ENCODE peak calls at places on chromosomes 12 and 14, in seven cellular contexts. One of them, this sample, is unnamed.

GRCh38 chr12:129927316-129927900 is 23.6 kb upstream of the TMEM132D start:
- DNase-seq in thoracic aorta: no peak
- DNase-seq in HFF-Myc: no peak
- DNase-seq in hepatocyte: no peak
- DNase-seq in fibroblast of pulmonary artery: no peak
- DNase-seq in AG04449: no peak
- DNase-seq in tibial artery: no peak
- DNase-seq in this sample: no peak

GRCh38 chr12:116495260-116495659 is 63.9 kb upstream of the MAP1LC3B2 start:
- DNase-seq in tibial artery: no peak
- DNase-seq in thoracic aorta: no peak
- DNase-seq in AG04449: peak
- DNase-seq in fibroblast of pulmonary artery: no peak
- DNase-seq in HFF-Myc: peak
- DNase-seq in hepatocyte: peak
- DNase-seq in this sample: no peak

GRCh38 chr12:20474443-20474842 is 106.1 kb downstream of the PDE3A start:
- DNase-seq in thoracic aorta: no peak
- DNase-seq in HFF-Myc: no peak
- DNase-seq in fibroblast of pulmonary artery: peak
- DNase-seq in tibial artery: no peak
- DNase-seq in hepatocyte: no peak
- DNase-seq in AG04449: no peak
- DNase-seq in this sample: no peak

GRCh38 chr14:69910871-69911270 is 31.7 kb downstream of the SMOC1 start:
- DNase-seq in hepatocyte: no peak
- DNase-seq in HFF-Myc: no peak
- DNase-seq in thoracic aorta: no peak
- DNase-seq in fibroblast of pulmonary artery: no peak
- DNase-seq in AG04449: no peak
- DNase-seq in tibial artery: no peak
- DNase-seq in this sample: no peak

GRCh38 chr12:94643585-94643984 is 6.8 kb downstream of the TMCC3 start:
- DNase-seq in AG04449: no peak
- DNase-seq in fibroblast of pulmonary artery: no peak
- DNase-seq in tibial artery: peak
- DNase-seq in hepatocyte: no peak
- DNase-seq in HFF-Myc: no peak
- DNase-seq in thoracic aorta: no peak
- DNase-seq in this sample: no peak

GRCh38 chr12:77236066-77236465 is 170.7 kb upstream of the E2F7 start:
- DNase-seq in fibroblast of pulmonary artery: peak
- DNase-seq in AG04449: no peak
- DNase-seq in tibial artery: no peak
- DNase-seq in thoracic aorta: no peak
- DNase-seq in HFF-Myc: no peak
- DNase-seq in hepatocyte: no peak
- DNase-seq in this sample: no peak

GRCh38 chr14:52950898-52951729 is at the start of gene FERMT2:
- DNase-seq in thoracic aorta: peak
- DNase-seq in fibroblast of pulmonary artery: peak
- DNase-seq in hepatocyte: peak
- DNase-seq in HFF-Myc: peak
- DNase-seq in tibial artery: peak
- DNase-seq in AG04449: no peak
- DNase-seq in this sample: no peak

GRCh38 chr14:45947785-45948184 is 694.8 kb upstream of the MIS18BP1 start:
- DNase-seq in fibroblast of pulmonary artery: no peak
- DNase-seq in HFF-Myc: no peak
- DNase-seq in tibial artery: no peak
- DNase-seq in hepatocyte: no peak
- DNase-seq in AG04449: no peak
- DNase-seq in thoracic aorta: no peak
- DNase-seq in this sample: no peak

GRCh38 chr14:91373591-91374245 is 43.9 kb downstream of the CCDC88C start:
- DNase-seq in hepatocyte: no peak
- DNase-seq in AG04449: no peak
- DNase-seq in HFF-Myc: no peak
- DNase-seq in fibroblast of pulmonary artery: no peak
- DNase-seq in thoracic aorta: no peak
- DNase-seq in tibial artery: no peak
- DNase-seq in this sample: no peak

GRCh38 chr12:55937956-55938355 is 7.0 kb downstream of the DGKA start:
- DNase-seq in HFF-Myc: no peak
- DNase-seq in AG04449: no peak
- DNase-seq in hepatocyte: no peak
- DNase-seq in tibial artery: no peak
- DNase-seq in fibroblast of pulmonary artery: no peak
- DNase-seq in thoracic aorta: no peak
- DNase-seq in this sample: no peak

GRCh38 chr12:43338848-43339526 is 213.0 kb downstream of the ADAMTS20 start:
- DNase-seq in HFF-Myc: peak
- DNase-seq in AG04449: no peak
- DNase-seq in hepatocyte: peak
- DNase-seq in tibial artery: no peak
- DNase-seq in thoracic aorta: no peak
- DNase-seq in fibroblast of pulmonary artery: peak
- DNase-seq in this sample: peak

GRCh38 chr12:109606261-109607028 is 32.9 kb downstream of the MVK start:
- DNase-seq in fibroblast of pulmonary artery: no peak
- DNase-seq in tibial artery: no peak
- DNase-seq in thoracic aorta: no peak
- DNase-seq in hepatocyte: peak
- DNase-seq in AG04449: no peak
- DNase-seq in HFF-Myc: no peak
- DNase-seq in this sample: no peak

GRCh38 chr12:90497923-90498545 is 456.9 kb downstream of the CCER1 start:
- DNase-seq in hepatocyte: no peak
- DNase-seq in fibroblast of pulmonary artery: no peak
- DNase-seq in HFF-Myc: no peak
- DNase-seq in thoracic aorta: no peak
- DNase-seq in tibial artery: no peak
- DNase-seq in AG04449: no peak
- DNase-seq in this sample: no peak

GRCh38 chr14:69865701-69866365 is 13.4 kb upstream of the SMOC1 start:
- DNase-seq in fibroblast of pulmonary artery: no peak
- DNase-seq in HFF-Myc: no peak
- DNase-seq in tibial artery: no peak
- DNase-seq in thoracic aorta: no peak
- DNase-seq in hepatocyte: no peak
- DNase-seq in AG04449: no peak
- DNase-seq in this sample: no peak

GRCh38 chr14:68018598-68018997 is 199.0 kb downstream of the RAD51B start:
- DNase-seq in tibial artery: no peak
- DNase-seq in HFF-Myc: no peak
- DNase-seq in AG04449: no peak
- DNase-seq in thoracic aorta: no peak
- DNase-seq in hepatocyte: no peak
- DNase-seq in fibroblast of pulmonary artery: no peak
- DNase-seq in this sample: no peak

GRCh38 chr12:90062799-90063198 is 354.2 kb upstream of the ATP2B1 start:
- DNase-seq in AG04449: no peak
- DNase-seq in HFF-Myc: no peak
- DNase-seq in thoracic aorta: no peak
- DNase-seq in hepatocyte: no peak
- DNase-seq in fibroblast of pulmonary artery: no peak
- DNase-seq in tibial artery: no peak
- DNase-seq in this sample: no peak

GRCh38 chr12:15851045-15851444 is 31.1 kb upstream of the STRAP start:
- DNase-seq in AG04449: no peak
- DNase-seq in hepatocyte: no peak
- DNase-seq in thoracic aorta: no peak
- DNase-seq in HFF-Myc: no peak
- DNase-seq in tibial artery: no peak
- DNase-seq in fibroblast of pulmonary artery: no peak
- DNase-seq in this sample: no peak

GRCh38 chr14:105092124-105092911 is 27.1 kb upstream of the GPR132 start:
- DNase-seq in AG04449: no peak
- DNase-seq in fibroblast of pulmonary artery: no peak
- DNase-seq in tibial artery: no peak
- DNase-seq in thoracic aorta: no peak
- DNase-seq in HFF-Myc: no peak
- DNase-seq in hepatocyte: peak
- DNase-seq in this sample: no peak

GRCh38 chr12:104909761-104910160 is 48.3 kb downstream of the SLC41A2 start:
- DNase-seq in hepatocyte: no peak
- DNase-seq in thoracic aorta: no peak
- DNase-seq in HFF-Myc: no peak
- DNase-seq in fibroblast of pulmonary artery: peak
- DNase-seq in tibial artery: no peak
- DNase-seq in AG04449: no peak
- DNase-seq in this sample: no peak

GRCh38 chr14:65103150-65103760 is 938 bp upstream of the MAX start:
- DNase-seq in HFF-Myc: peak
- DNase-seq in tibial artery: no peak
- DNase-seq in AG04449: no peak
- DNase-seq in hepatocyte: peak
- DNase-seq in thoracic aorta: no peak
- DNase-seq in fibroblast of pulmonary artery: peak
- DNase-seq in this sample: no peak
- TF ChIP-seq CTCF in HFF-Myc: peak
- TF ChIP-seq CTCF in tibial artery: no peak
- TF ChIP-seq CTCF in AG04449: no peak
- TF ChIP-seq CTCF in hepatocyte: no peak
- TF ChIP-seq CTCF in thoracic aorta: no peak
- TF ChIP-seq CTCF in fibroblast of pulmonary artery: peak
- TF ChIP-seq CTCF in this sample: no peak

GRCh38 chr12:563250-563781 is 99.9 kb downstream of the NINJ2 start:
- DNase-seq in hepatocyte: no peak
- DNase-seq in fibroblast of pulmonary artery: no peak
- DNase-seq in AG04449: no peak
- DNase-seq in HFF-Myc: no peak
- DNase-seq in thoracic aorta: no peak
- DNase-seq in tibial artery: no peak
- DNase-seq in this sample: no peak

GRCh38 chr12:561116-561705 is 101.5 kb downstream of the B4GALNT3 start:
- DNase-seq in AG04449: no peak
- DNase-seq in hepatocyte: no peak
- DNase-seq in tibial artery: no peak
- DNase-seq in fibroblast of pulmonary artery: no peak
- DNase-seq in HFF-Myc: no peak
- DNase-seq in thoracic aorta: no peak
- DNase-seq in this sample: no peak

GRCh38 chr12:562634-563033 is 100.6 kb downstream of the NINJ2 start:
- DNase-seq in tibial artery: no peak
- DNase-seq in HFF-Myc: no peak
- DNase-seq in hepatocyte: no peak
- DNase-seq in thoracic aorta: no peak
- DNase-seq in fibroblast of pulmonary artery: no peak
- DNase-seq in AG04449: no peak
- DNase-seq in this sample: no peak

GRCh38 chr12:560666-561065 is 100.9 kb downstream of the B4GALNT3 start:
- DNase-seq in thoracic aorta: no peak
- DNase-seq in HFF-Myc: no peak
- DNase-seq in hepatocyte: no peak
- DNase-seq in fibroblast of pulmonary artery: no peak
- DNase-seq in AG04449: no peak
- DNase-seq in tibial artery: no peak
- DNase-seq in this sample: no peak

DNA sequence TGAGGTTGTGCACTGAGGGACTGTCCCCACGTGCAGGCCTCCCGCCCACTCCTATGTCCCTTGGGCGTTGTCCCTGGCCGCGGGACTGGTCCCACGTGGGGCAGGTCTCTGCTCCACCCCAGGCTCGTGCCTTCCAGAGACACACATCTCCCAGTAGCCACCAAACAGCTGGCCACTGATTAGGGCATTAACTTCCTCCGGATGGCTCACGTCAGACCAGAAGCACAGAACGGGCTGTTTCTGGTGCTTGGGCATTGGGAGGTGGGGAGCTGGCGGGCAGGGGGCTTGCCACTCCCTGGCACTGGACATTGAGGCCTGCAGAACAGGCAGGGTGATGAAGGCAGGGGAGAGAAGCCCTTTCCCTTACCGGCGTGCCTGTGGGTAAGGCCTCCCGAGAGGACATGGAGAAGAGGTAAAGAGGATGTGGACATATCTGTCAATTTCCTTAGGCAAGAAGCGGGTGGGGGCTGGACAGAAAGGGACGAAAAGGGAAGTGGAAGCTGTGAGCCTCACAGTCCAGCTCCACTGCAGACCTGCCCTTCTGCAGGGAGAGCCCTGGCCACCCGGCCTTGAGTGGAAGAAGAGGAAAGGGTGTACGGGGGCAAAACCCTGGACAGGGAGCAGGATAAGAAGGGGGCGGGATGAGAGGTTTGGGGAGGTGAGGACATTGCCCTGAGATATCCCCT is 101.2 kb downstream of the NINJ2 start:
- DNase-seq in HFF-Myc: no peak
- DNase-seq in AG04449: no peak
- DNase-seq in fibroblast of pulmonary artery: no peak
- DNase-seq in hepatocyte: no peak
- DNase-seq in thoracic aorta: no peak
- DNase-seq in tibial artery: peak
- DNase-seq in this sample: no peak
- H3K4me3 ChIP-seq in HFF-Myc: no peak
- H3K4me3 ChIP-seq in AG04449: no peak
- H3K4me3 ChIP-seq in fibroblast of pulmonary artery: no peak
- H3K4me3 ChIP-seq in hepatocyte: no peak
- H3K4me3 ChIP-seq in thoracic aorta: peak
- H3K4me3 ChIP-seq in tibial artery: no peak
- H3K4me3 ChIP-seq in this sample: no peak

GRCh38 chr14:81625343-81625742 is 91.7 kb upstream of the SEL1L start:
- DNase-seq in thoracic aorta: no peak
- DNase-seq in fibroblast of pulmonary artery: peak
- DNase-seq in AG04449: no peak
- DNase-seq in tibial artery: no peak
- DNase-seq in HFF-Myc: no peak
- DNase-seq in hepatocyte: peak
- DNase-seq in this sample: no peak
- TF ChIP-seq CTCF in thoracic aorta: peak
- TF ChIP-seq CTCF in fibroblast of pulmonary artery: no peak
- TF ChIP-seq CTCF in AG04449: no peak
- TF ChIP-seq CTCF in tibial artery: peak
- TF ChIP-seq CTCF in HFF-Myc: no peak
- TF ChIP-seq CTCF in hepatocyte: peak
- TF ChIP-seq CTCF in this sample: peak

GRCh38 chr12:5945071-5946008 is at the start of gene ANO2:
- DNase-seq in tibial artery: no peak
- DNase-seq in fibroblast of pulmonary artery: no peak
- DNase-seq in AG04449: no peak
- DNase-seq in thoracic aorta: no peak
- DNase-seq in hepatocyte: peak
- DNase-seq in HFF-Myc: no peak
- DNase-seq in this sample: no peak
- H3K4me3 ChIP-seq in tibial artery: peak
- H3K4me3 ChIP-seq in fibroblast of pulmonary artery: peak
- H3K4me3 ChIP-seq in AG04449: peak
- H3K4me3 ChIP-seq in thoracic aorta: peak
- H3K4me3 ChIP-seq in hepatocyte: peak
- H3K4me3 ChIP-seq in HFF-Myc: peak
- H3K4me3 ChIP-seq in this sample: peak

DNA sequence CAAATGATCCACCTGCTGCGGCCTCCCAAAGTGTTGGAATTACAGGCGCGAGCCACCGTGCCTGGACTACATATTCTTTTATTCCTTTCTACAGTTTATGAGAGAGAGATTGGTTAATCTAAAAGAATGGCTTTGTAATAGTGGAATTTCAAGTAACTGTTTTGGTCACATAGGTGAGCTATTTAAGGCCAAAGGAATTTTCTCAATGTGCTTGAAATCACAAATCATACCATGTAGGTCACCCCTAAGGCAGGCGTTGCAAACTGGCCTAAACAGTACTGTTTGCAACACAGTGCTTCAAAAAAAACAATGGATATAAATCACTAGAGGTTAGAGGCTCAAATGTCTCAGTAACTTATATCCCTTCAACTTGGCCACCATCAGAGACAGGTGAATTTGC is 103.7 kb upstream of the PTPRR start:
- DNase-seq in thoracic aorta: no peak
- DNase-seq in hepatocyte: no peak
- DNase-seq in fibroblast of pulmonary artery: no peak
- DNase-seq in HFF-Myc: no peak
- DNase-seq in tibial artery: no peak
- DNase-seq in AG04449: no peak
- DNase-seq in this sample: peak
- TF ChIP-seq CTCF in thoracic aorta: no peak
- TF ChIP-seq CTCF in hepatocyte: no peak
- TF ChIP-seq CTCF in fibroblast of pulmonary artery: no peak
- TF ChIP-seq CTCF in HFF-Myc: no peak
- TF ChIP-seq CTCF in tibial artery: no peak
- TF ChIP-seq CTCF in AG04449: no peak
- TF ChIP-seq CTCF in this sample: no peak